ENCODE peak calls at places on chromosomes 12 and 14, in six cellular contexts. X, J, B, U, R and I are unnamed samples.

GRCh38 chr12:82805812-82806497 is 119.2 kb downstream of the TMTC2 start:
- DNase-seq in B (peak; percentile 28), R (peak; percentile 64), X (no peak), U (no peak), J (no peak), I (peak; percentile 14)

GRCh38 chr14:35196571-35196970 is 74.2 kb downstream of the PRORP start:
- DNase-seq in X (no peak), J (no peak), U (no peak), B (no peak), R (no peak), I (no peak)

GRCh38 chr14:28577711-28578131 is 188.9 kb upstream of the FOXG1 start:
- DNase-seq in R (peak; percentile 94), X (no peak), U (no peak), B (peak; percentile 87), J (no peak), I (peak; percentile 95)

GRCh38 chr14:22475381-22475780 is 113.6 kb downstream of the DAD1 start:
- DNase-seq in U (no peak), B (no peak), J (no peak), R (no peak), X (no peak), I (no peak)

GRCh38 chr14:69424139-69424923 is 25.8 kb downstream of the SLC39A9 start:
- DNase-seq in U (no peak), X (no peak), R (peak; percentile 48), J (no peak), B (no peak), I (peak; percentile 64)

GRCh38 chr12:18141583-18141982 is 51.6 kb upstream of the RERGL start:
- DNase-seq in J (no peak), X (no peak), B (peak; percentile 51), R (peak; percentile 74), U (no peak), I (peak; percentile 80)

GRCh38 chr12:95611676-95612309 is 60.5 kb upstream of the USP44 start:
- DNase-seq in U (no peak), J (no peak), R (peak; percentile 75), B (no peak), X (no peak), I (peak; percentile 80)

GRCh38 chr12:62519043-62519442 is 52.4 kb downstream of the MON2 start:
- DNase-seq in U (no peak), R (no peak), X (no peak), B (no peak), J (no peak), I (no peak)

GRCh38 chr12:94714378-94714777 is 64.0 kb upstream of the TMCC3 start:
- DNase-seq in R (peak; percentile 90), J (no peak), X (no peak), B (no peak), U (no peak), I (peak; percentile 84)

GRCh38 chr14:90406384-90406798 is 9.6 kb downstream of the CALM1 start:
- DNase-seq in R (no peak), J (no peak), U (peak; percentile 43), B (no peak), X (no peak), I (no peak)
- H3K4me1 ChIP-seq in R (peaks cover 13% of the 10 kb centered on the region), J (no peaks in the 10 kb centered on the region), U (peaks cover 10% of the 10 kb centered on the region), B (peaks cover 9% of the 10 kb centered on the region), X (peaks cover 8% of the 10 kb centered on the region), I (peaks cover 19% of the 10 kb centered on the region)

GRCh38 chr12:104573-105081 is 38.1 kb downstream of the IQSEC3 start:
- DNase-seq in R (no peak), U (peak; percentile 52), J (peak; percentile 60), X (no peak), B (peak; percentile 17), I (no peak)

GRCh38 chr12:103169-103981 is 36.8 kb downstream of the IQSEC3 start:
- DNase-seq in X (no peak), R (no peak), B (no peak), J (no peak), U (peak; percentile 68), I (no peak)

GRCh38 chr12:101969-102878 is 35.7 kb downstream of the IQSEC3 start:
- DNase-seq in X (no peak), B (no peak), U (no peak), J (no peak), R (no peak), I (no peak)

GRCh38 chr12:105696-106095 is 39.1 kb downstream of the IQSEC3 start:
- DNase-seq in J (no peak), X (no peak), U (no peak), B (no peak), R (no peak), I (no peak)

GRCh38 chr12:102879-103168 is 36.3 kb downstream of the IQSEC3 start:
- DNase-seq in X (no peak), B (no peak), R (no peak), U (no peak), J (no peak), I (no peak)
- H3K4me1 ChIP-seq in X (peaks cover 10% of the 10 kb centered on the region), B (peaks cover 36% of the 10 kb centered on the region), R (no peaks in the 10 kb centered on the region), U (no peaks in the 10 kb centered on the region), J (peaks cover 5% of the 10 kb centered on the region), I (no peaks in the 10 kb centered on the region)

DNA sequence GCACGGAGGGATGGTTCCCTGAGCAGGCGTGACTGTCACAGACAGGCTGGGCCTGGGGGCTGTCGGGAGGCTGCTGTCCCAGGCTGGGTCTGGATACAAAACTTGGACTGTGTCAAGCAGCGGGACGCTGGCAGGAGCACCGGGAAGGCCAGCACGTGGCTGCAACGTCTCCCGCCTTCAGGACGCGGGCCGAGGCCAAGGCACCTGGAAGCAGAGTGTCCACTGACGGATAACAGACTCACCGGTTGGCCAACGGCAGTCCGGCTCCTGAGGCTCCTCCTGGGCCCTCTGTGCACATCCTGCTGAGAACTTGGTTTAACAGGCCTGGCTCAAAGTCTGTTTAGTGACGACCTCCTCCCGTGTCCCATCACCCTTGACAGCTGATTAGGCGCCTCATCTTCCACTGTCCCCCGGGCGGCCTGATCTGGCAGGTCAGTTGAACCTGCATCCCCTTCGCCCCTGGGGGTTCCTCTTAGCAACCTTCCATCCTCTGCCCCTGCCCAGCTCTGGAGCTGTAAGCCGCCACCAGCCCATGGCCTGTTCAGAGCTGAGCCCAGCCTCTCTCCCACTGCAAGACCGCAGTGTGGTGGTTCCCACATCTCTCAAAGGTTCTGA is 2.5 kb downstream of the XRCC3 start:
- DNase-seq in U (no peak), X (no peak), B (no peak), J (peak; percentile 60), R (no peak), I (no peak)
- H3K4me1 ChIP-seq in U (peaks cover 36% of the 10 kb centered on the region), X (peaks cover 90% of the 10 kb centered on the region), B (peaks cover 19% of the 10 kb centered on the region), J (peaks cover 46% of the 10 kb centered on the region), R (peaks cover 4% of the 10 kb centered on the region), I (peaks cover 51% of the 10 kb centered on the region)

GRCh38 chr12:131018221-131018620 is 64.5 kb downstream of the ADGRD1 start:
- DNase-seq in U (no peak), R (no peak), J (peak; percentile 27), B (no peak), X (no peak), I (no peak)

GRCh38 chr12:131017477-131017991 is 63.8 kb downstream of the ADGRD1 start:
- DNase-seq in U (no peak), B (no peak), X (no peak), J (no peak), R (no peak), I (no peak)

GRCh38 chr12:131018808-131019397 is 65.2 kb downstream of the ADGRD1 start:
- DNase-seq in R (no peak), U (no peak), J (no peak), X (no peak), B (no peak), I (no peak)

GRCh38 chr12:131021142-131021541 is 67.4 kb downstream of the ADGRD1 start:
- DNase-seq in X (no peak), R (no peak), U (no peak), J (peak; percentile 33), B (no peak), I (no peak)

GRCh38 chr12:131020326-131020725 is 66.6 kb downstream of the ADGRD1 start:
- DNase-seq in R (no peak), U (no peak), X (no peak), B (no peak), J (no peak), I (no peak)
- H3K4me1 ChIP-seq in R (no peaks in the 10 kb centered on the region), U (no peaks in the 10 kb centered on the region), X (no peaks in the 10 kb centered on the region), B (no peaks in the 10 kb centered on the region), J (no peaks in the 10 kb centered on the region), I (no peaks in the 10 kb centered on the region)